ENCODE peak calls at places on chromosomes 2 and 18, in nine cellular contexts. One of them, this sample, is unnamed.

GRCh38 chr18:9737814-9738160 is 29.7 kb downstream of the RAB31 start:
- DNase-seq in BJ: no peak
- DNase-seq in cardiac muscle cell: no peak
- DNase-seq in mesendoderm: no peak
- DNase-seq in hepatocyte: peak; percentile 44
- DNase-seq in MM.1S: no peak
- DNase-seq in left ventricle myocardium inferior: no peak
- DNase-seq in brain microvascular endothelial cell: no peak
- DNase-seq in neural progenitor cell: no peak
- DNase-seq in this sample: no peak

GRCh38 chr2:119756837-119757236 is 2.9 kb upstream of the PTPN4 start:
- DNase-seq in BJ: no peak
- DNase-seq in cardiac muscle cell: no peak
- DNase-seq in mesendoderm: no peak
- DNase-seq in hepatocyte: peak; percentile 37
- DNase-seq in MM.1S: no peak
- DNase-seq in left ventricle myocardium inferior: peak; percentile 47
- DNase-seq in brain microvascular endothelial cell: peak; percentile 78
- DNase-seq in neural progenitor cell: no peak
- DNase-seq in this sample: no peak

GRCh38 chr2:64773461-64774118 is 119.9 kb upstream of the SERTAD2 start:
- DNase-seq in BJ: no peak
- DNase-seq in cardiac muscle cell: no peak
- DNase-seq in mesendoderm: no peak
- DNase-seq in hepatocyte: no peak
- DNase-seq in MM.1S: no peak
- DNase-seq in left ventricle myocardium inferior: no peak
- DNase-seq in brain microvascular endothelial cell: no peak
- DNase-seq in neural progenitor cell: no peak
- DNase-seq in this sample: no peak

GRCh38 chr18:37721544-37722302 is 156.1 kb upstream of the CELF4 start:
- DNase-seq in BJ: no peak
- DNase-seq in cardiac muscle cell: no peak
- DNase-seq in mesendoderm: no peak
- DNase-seq in hepatocyte: peak; percentile 24
- DNase-seq in MM.1S: peak; percentile 37
- DNase-seq in left ventricle myocardium inferior: no peak
- DNase-seq in brain microvascular endothelial cell: no peak
- DNase-seq in neural progenitor cell: no peak
- DNase-seq in this sample: no peak

GRCh38 chr18:9763876-9764605 is 55.9 kb downstream of the RAB31 start:
- DNase-seq in BJ: no peak
- DNase-seq in cardiac muscle cell: no peak
- DNase-seq in mesendoderm: no peak
- DNase-seq in hepatocyte: no peak
- DNase-seq in MM.1S: no peak
- DNase-seq in left ventricle myocardium inferior: no peak
- DNase-seq in brain microvascular endothelial cell: no peak
- DNase-seq in neural progenitor cell: no peak
- DNase-seq in this sample: no peak

GRCh38 chr2:45892236-45892701 is 240.8 kb downstream of the PRKCE start:
- DNase-seq in BJ: no peak
- DNase-seq in cardiac muscle cell: peak; percentile 83
- DNase-seq in mesendoderm: no peak
- DNase-seq in hepatocyte: no peak
- DNase-seq in MM.1S: no peak
- DNase-seq in left ventricle myocardium inferior: no peak
- DNase-seq in brain microvascular endothelial cell: no peak
- DNase-seq in neural progenitor cell: no peak
- DNase-seq in this sample: no peak

GRCh38 chr2:120568975-120569268 is 166.7 kb upstream of the GLI2 start:
- DNase-seq in BJ: no peak
- DNase-seq in cardiac muscle cell: no peak
- DNase-seq in mesendoderm: no peak
- DNase-seq in hepatocyte: no peak
- DNase-seq in MM.1S: no peak
- DNase-seq in left ventricle myocardium inferior: no peak
- DNase-seq in brain microvascular endothelial cell: no peak
- DNase-seq in neural progenitor cell: no peak
- DNase-seq in this sample: no peak

GRCh38 chr18:66534110-66534509 is 69.8 kb downstream of the CDH19 start:
- DNase-seq in BJ: no peak
- DNase-seq in cardiac muscle cell: no peak
- DNase-seq in mesendoderm: no peak
- DNase-seq in hepatocyte: no peak
- DNase-seq in MM.1S: no peak
- DNase-seq in left ventricle myocardium inferior: no peak
- DNase-seq in brain microvascular endothelial cell: no peak
- DNase-seq in neural progenitor cell: no peak
- DNase-seq in this sample: no peak

GRCh38 chr2:225004531-225004930 is 37.7 kb downstream of the DOCK10 start:
- DNase-seq in BJ: no peak
- DNase-seq in cardiac muscle cell: no peak
- DNase-seq in mesendoderm: no peak
- DNase-seq in hepatocyte: no peak
- DNase-seq in MM.1S: no peak
- DNase-seq in left ventricle myocardium inferior: no peak
- DNase-seq in brain microvascular endothelial cell: peak; percentile 20
- DNase-seq in neural progenitor cell: no peak
- DNase-seq in this sample: no peak

GRCh38 chr2:4269885-4270284 is 566.5 kb downstream of the DCDC2C start:
- DNase-seq in BJ: no peak
- DNase-seq in cardiac muscle cell: no peak
- DNase-seq in mesendoderm: peak; percentile 16
- DNase-seq in hepatocyte: no peak
- DNase-seq in MM.1S: no peak
- DNase-seq in left ventricle myocardium inferior: no peak
- DNase-seq in brain microvascular endothelial cell: no peak
- DNase-seq in neural progenitor cell: no peak
- DNase-seq in this sample: no peak

GRCh38 chr18:11673560-11673959 is 15.5 kb upstream of the GNAL start:
- DNase-seq in BJ: no peak
- DNase-seq in cardiac muscle cell: no peak
- DNase-seq in mesendoderm: no peak
- DNase-seq in hepatocyte: no peak
- DNase-seq in MM.1S: no peak
- DNase-seq in left ventricle myocardium inferior: no peak
- DNase-seq in brain microvascular endothelial cell: no peak
- DNase-seq in neural progenitor cell: no peak
- DNase-seq in this sample: no peak

GRCh38 chr18:11672846-11673454 is 16.1 kb upstream of the GNAL start:
- DNase-seq in BJ: no peak
- DNase-seq in cardiac muscle cell: no peak
- DNase-seq in mesendoderm: no peak
- DNase-seq in hepatocyte: no peak
- DNase-seq in MM.1S: no peak
- DNase-seq in left ventricle myocardium inferior: no peak
- DNase-seq in brain microvascular endothelial cell: no peak
- DNase-seq in neural progenitor cell: no peak
- DNase-seq in this sample: no peak

GRCh38 chr18:11676386-11676785 is 12.7 kb upstream of the GNAL start:
- DNase-seq in BJ: no peak
- DNase-seq in cardiac muscle cell: no peak
- DNase-seq in mesendoderm: no peak
- DNase-seq in hepatocyte: no peak
- DNase-seq in MM.1S: no peak
- DNase-seq in left ventricle myocardium inferior: no peak
- DNase-seq in brain microvascular endothelial cell: no peak
- DNase-seq in neural progenitor cell: no peak
- DNase-seq in this sample: no peak

GRCh38 chr18:11672198-11672597 is 16.9 kb upstream of the GNAL start:
- DNase-seq in BJ: no peak
- DNase-seq in cardiac muscle cell: no peak
- DNase-seq in mesendoderm: no peak
- DNase-seq in hepatocyte: no peak
- DNase-seq in MM.1S: no peak
- DNase-seq in left ventricle myocardium inferior: no peak
- DNase-seq in brain microvascular endothelial cell: no peak
- DNase-seq in neural progenitor cell: no peak
- DNase-seq in this sample: no peak

DNA sequence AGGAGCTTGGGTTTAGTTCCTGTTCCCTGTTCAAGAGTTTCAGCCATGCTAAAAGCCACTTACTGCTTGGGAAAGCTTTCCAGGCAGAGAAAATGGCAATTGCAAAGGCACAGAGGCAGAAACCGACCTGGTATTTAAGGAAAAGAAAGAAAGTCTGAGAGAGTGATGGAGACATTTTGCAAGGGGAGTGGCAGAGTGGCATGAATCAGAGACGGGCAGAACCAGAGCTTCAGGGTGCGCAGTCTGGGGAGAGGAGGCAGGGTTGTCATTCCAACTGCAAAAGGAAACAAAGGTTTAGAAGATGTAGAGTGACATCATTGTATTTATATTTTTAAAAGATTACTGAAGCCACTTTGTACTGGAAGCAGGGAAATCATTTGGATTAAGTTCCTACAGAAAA is 14.9 kb upstream of the GNAL start:
- DNase-seq in BJ: no peak
- DNase-seq in cardiac muscle cell: no peak
- DNase-seq in mesendoderm: no peak
- DNase-seq in hepatocyte: no peak
- DNase-seq in MM.1S: no peak
- DNase-seq in left ventricle myocardium inferior: no peak
- DNase-seq in brain microvascular endothelial cell: no peak
- DNase-seq in neural progenitor cell: no peak
- DNase-seq in this sample: no peak
- H3K27me3 ChIP-seq in BJ: no peaks in the 10 kb centered on the region
- H3K27me3 ChIP-seq in cardiac muscle cell: no peaks in the 10 kb centered on the region
- H3K27me3 ChIP-seq in mesendoderm: no peaks in the 10 kb centered on the region
- H3K27me3 ChIP-seq in hepatocyte: peaks cover 8% of the 10 kb centered on the region
- H3K27me3 ChIP-seq in MM.1S: no peaks in the 10 kb centered on the region
- H3K27me3 ChIP-seq in left ventricle myocardium inferior: peaks cover 85% of the 10 kb centered on the region
- H3K27me3 ChIP-seq in brain microvascular endothelial cell: no peaks in the 10 kb centered on the region
- H3K27me3 ChIP-seq in neural progenitor cell: no peaks in the 10 kb centered on the region
- H3K27me3 ChIP-seq in this sample: no peaks in the 10 kb centered on the region

GRCh38 chr18:48385595-48385994 is 23.6 kb downstream of the ZBTB7C start:
- DNase-seq in BJ: no peak
- DNase-seq in cardiac muscle cell: no peak
- DNase-seq in mesendoderm: no peak
- DNase-seq in hepatocyte: no peak
- DNase-seq in MM.1S: peak; percentile 42
- DNase-seq in left ventricle myocardium inferior: no peak
- DNase-seq in brain microvascular endothelial cell: no peak
- DNase-seq in neural progenitor cell: no peak
- DNase-seq in this sample: no peak
- H3K27me3 ChIP-seq in BJ: peaks cover 9% of the 10 kb centered on the region
- H3K27me3 ChIP-seq in cardiac muscle cell: no peaks in the 10 kb centered on the region
- H3K27me3 ChIP-seq in mesendoderm: no peaks in the 10 kb centered on the region
- H3K27me3 ChIP-seq in hepatocyte: no peaks in the 10 kb centered on the region
- H3K27me3 ChIP-seq in MM.1S: no peaks in the 10 kb centered on the region
- H3K27me3 ChIP-seq in left ventricle myocardium inferior: peaks cover 5% of the 10 kb centered on the region
- H3K27me3 ChIP-seq in brain microvascular endothelial cell: peaks cover 2% of the 10 kb centered on the region
- H3K27me3 ChIP-seq in neural progenitor cell: no peaks in the 10 kb centered on the region
- H3K27me3 ChIP-seq in this sample: peaks cover 1% of the 10 kb centered on the region

GRCh38 chr2:70906022-70906421 is 29.7 kb upstream of the ATP6V1B1 start:
- DNase-seq in BJ: no peak
- DNase-seq in cardiac muscle cell: no peak
- DNase-seq in mesendoderm: no peak
- DNase-seq in hepatocyte: no peak
- DNase-seq in MM.1S: no peak
- DNase-seq in left ventricle myocardium inferior: no peak
- DNase-seq in brain microvascular endothelial cell: no peak
- DNase-seq in neural progenitor cell: no peak
- DNase-seq in this sample: no peak
- H3K27me3 ChIP-seq in BJ: peaks cover 4% of the 10 kb centered on the region
- H3K27me3 ChIP-seq in cardiac muscle cell: peaks cover 100% of the 10 kb centered on the region
- H3K27me3 ChIP-seq in mesendoderm: peaks cover 64% of the 10 kb centered on the region
- H3K27me3 ChIP-seq in hepatocyte: peaks cover 100% of the 10 kb centered on the region
- H3K27me3 ChIP-seq in MM.1S: peaks cover 32% of the 10 kb centered on the region
- H3K27me3 ChIP-seq in left ventricle myocardium inferior: peaks cover 100% of the 10 kb centered on the region
- H3K27me3 ChIP-seq in brain microvascular endothelial cell: no peaks in the 10 kb centered on the region
- H3K27me3 ChIP-seq in neural progenitor cell: peaks cover 100% of the 10 kb centered on the region
- H3K27me3 ChIP-seq in this sample: peaks cover 99% of the 10 kb centered on the region

GRCh38 chr2:172084734-172085459 is 410 bp upstream of the DLX1 start:
- DNase-seq in BJ: peak; percentile 67
- DNase-seq in cardiac muscle cell: peak; percentile 90
- DNase-seq in mesendoderm: peak; percentile 97
- DNase-seq in hepatocyte: peak; percentile 88
- DNase-seq in MM.1S: peak; percentile 84
- DNase-seq in left ventricle myocardium inferior: peak; percentile 57
- DNase-seq in brain microvascular endothelial cell: peak; percentile 90
- DNase-seq in neural progenitor cell: peak; percentile 97
- DNase-seq in this sample: peak; percentile 97

GRCh38 chr2:172084484-172084733 is 898 bp upstream of the DLX1 start:
- DNase-seq in BJ: no peak
- DNase-seq in cardiac muscle cell: no peak
- DNase-seq in mesendoderm: peak; percentile 66
- DNase-seq in hepatocyte: no peak
- DNase-seq in MM.1S: no peak
- DNase-seq in left ventricle myocardium inferior: no peak
- DNase-seq in brain microvascular endothelial cell: no peak
- DNase-seq in neural progenitor cell: no peak
- DNase-seq in this sample: peak; percentile 82

GRCh38 chr2:172086349-172087190 is 1.3 kb downstream of the DLX1 start:
- DNase-seq in BJ: no peak
- DNase-seq in cardiac muscle cell: peak; percentile 59
- DNase-seq in mesendoderm: peak; percentile 87
- DNase-seq in hepatocyte: peak; percentile 54
- DNase-seq in MM.1S: no peak
- DNase-seq in left ventricle myocardium inferior: no peak
- DNase-seq in brain microvascular endothelial cell: no peak
- DNase-seq in neural progenitor cell: peak; percentile 94
- DNase-seq in this sample: peak; percentile 89

GRCh38 chr2:172087191-172087779 is 2.0 kb downstream of the DLX1 start:
- DNase-seq in BJ: no peak
- DNase-seq in cardiac muscle cell: no peak
- DNase-seq in mesendoderm: no peak
- DNase-seq in hepatocyte: no peak
- DNase-seq in MM.1S: no peak
- DNase-seq in left ventricle myocardium inferior: no peak
- DNase-seq in brain microvascular endothelial cell: no peak
- DNase-seq in neural progenitor cell: no peak
- DNase-seq in this sample: peak; percentile 87

GRCh38 chr2:172085460-172086159 is at the start of gene DLX1:
- DNase-seq in BJ: no peak
- DNase-seq in cardiac muscle cell: no peak
- DNase-seq in mesendoderm: no peak
- DNase-seq in hepatocyte: no peak
- DNase-seq in MM.1S: no peak
- DNase-seq in left ventricle myocardium inferior: no peak
- DNase-seq in brain microvascular endothelial cell: no peak
- DNase-seq in neural progenitor cell: peak; percentile 46
- DNase-seq in this sample: peak; percentile 77
- H3K27me3 ChIP-seq in BJ: peaks cover 63% of the 10 kb centered on the region
- H3K27me3 ChIP-seq in cardiac muscle cell: peaks cover 100% of the 10 kb centered on the region
- H3K27me3 ChIP-seq in mesendoderm: peaks cover 76% of the 10 kb centered on the region
- H3K27me3 ChIP-seq in hepatocyte: peaks cover 98% of the 10 kb centered on the region
- H3K27me3 ChIP-seq in MM.1S: peaks cover 88% of the 10 kb centered on the region
- H3K27me3 ChIP-seq in left ventricle myocardium inferior: peaks cover 100% of the 10 kb centered on the region
- H3K27me3 ChIP-seq in brain microvascular endothelial cell: peaks cover 88% of the 10 kb centered on the region
- H3K27me3 ChIP-seq in neural progenitor cell: peaks cover 100% of the 10 kb centered on the region
- H3K27me3 ChIP-seq in this sample: peaks cover 99% of the 10 kb centered on the region